ENCODE peak calls at places on chromosomes 11 and 22, in six cellular contexts. O is thyroid gland; F is stimulated activated CD4-positive, alpha-beta T cell treated with anti-CD3 and anti-CD28 coated beads, Interleukin-1b, Interleukin-23, amount 100 ng/mL, for 48 hours; Z is SW 1271; N is EL; I is astrocyte. H is an unnamed sample.

GRCh38 chr11:116466231-116466630 is 306.6 kb downstream of the BUD13 start:
- DNase-seq in O (no peak), F (no peak), Z (no peak), N (no peak), I (no peak), H (no peak)

GRCh38 chr11:85737738-85738137 is 51.7 kb upstream of the CCDC89 start:
- DNase-seq in O (no peak), F (no peak), Z (no peak), N (no peak), I (no peak), H (no peak)

GRCh38 chr11:30422828-30423648 is 100.1 kb downstream of the ARL14EP start:
- DNase-seq in O (peak; percentile 60), F (no peak), Z (no peak), N (no peak), I (no peak), H (no peak)

GRCh38 chr22:22903355-22903777 is 15.8 kb downstream of the IGLL5 start:
- DNase-seq in O (no peak), F (no peak), Z (no peak), N (no peak), I (no peak), H (no peak)

GRCh38 chr11:117941163-117941707 is 12.0 kb upstream of the TMPRSS13 start:
- DNase-seq in O (no peak), F (no peak), Z (no peak), N (no peak), I (no peak), H (no peak)

GRCh38 chr11:120057028-120057330 is 80.9 kb downstream of the TRIM29 start:
- DNase-seq in O (no peak), F (no peak), Z (no peak), N (no peak), I (no peak), H (no peak)

GRCh38 chr11:82995754-82996398 is 75.8 kb downstream of the RAB30 start:
- DNase-seq in O (no peak), F (peak; percentile 19), Z (no peak), N (peak; percentile 54), I (peak; percentile 76), H (peak; percentile 66)

GRCh38 chr22:34319346-34319745 is 399.1 kb upstream of the LARGE1 start:
- DNase-seq in O (no peak), F (no peak), Z (no peak), N (no peak), I (no peak), H (no peak)

GRCh38 chr11:87597696-87598095 is 560.0 kb downstream of the TMEM135 start:
- DNase-seq in O (no peak), F (no peak), Z (no peak), N (no peak), I (peak; percentile 16), H (no peak)

GRCh38 chr11:93585758-93586157 is 42.6 kb upstream of the SMCO4 start:
- DNase-seq in O (peak; percentile 12), F (no peak), Z (no peak), N (peak; percentile 70), I (peak; percentile 69), H (peak; percentile 95)

GRCh38 chr22:17672417-17672991 is 33.9 kb downstream of the BCL2L13 start:
- DNase-seq in O (no peak), F (peak; percentile 6), Z (no peak), N (peak; percentile 4), I (peak; percentile 81), H (peak; percentile 50)